ENCODE peak calls at places on chromosomes 6 and 20, in six cellular contexts. M is stimulated activated naive CD4-positive, alpha-beta T cell; W is lung microvascular endothelial cell; K is fibroblast of lung; L is smooth muscle cell of the brain vasculature; Q is HepG2. Z is an unnamed sample.

GRCh38 chr20:2754426-2754825 is 46.0 kb downstream of the CPXM1 start:
- DNase-seq in M (no peak), W (no peak), K (no peak), L (no peak), Q (no peak), Z (no peak)

GRCh38 chr20:1005452-1006027 is 3.4 kb upstream of the RSPO4 start:
- DNase-seq in M (no peak), W (peak), K (peak), L (no peak), Q (peak), Z (no peak)

GRCh38 chr6:2976571-2977085 is 5.3 kb upstream of the SERPINB6 start:
- DNase-seq in M (no peak), W (peak), K (peak), L (no peak), Q (no peak), Z (no peak)

GRCh38 chr6:18214003-18214402 is 50.3 kb downstream of the DEK start:
- DNase-seq in M (no peak), W (no peak), K (no peak), L (no peak), Q (no peak), Z (no peak)

GRCh38 chr6:19753822-19754221 is 83.3 kb upstream of the ID4 start:
- DNase-seq in M (no peak), W (no peak), K (no peak), L (no peak), Q (no peak), Z (no peak)

GRCh38 chr6:139637766-139638165 is 263.3 kb upstream of the CITED2 start:
- DNase-seq in M (no peak), W (no peak), K (no peak), L (no peak), Q (no peak), Z (no peak)

GRCh38 chr20:35368616-35369423 is 43.0 kb downstream of the UQCC1 start:
- DNase-seq in M (no peak), W (no peak), K (no peak), L (no peak), Q (no peak), Z (no peak)

GRCh38 chr6:69887714-69888345 is 21.5 kb downstream of the COL19A1 start:
- DNase-seq in M (no peak), W (no peak), K (no peak), L (no peak), Q (no peak), Z (no peak)

GRCh38 chr20:58342104-58342945 is 32.8 kb downstream of the RAB22A start:
- DNase-seq in M (no peak), W (no peak), K (peak), L (no peak), Q (no peak), Z (no peak)

Z was measured in chondrocyte.